ENCODE peak calls at places on chromosomes 1 and 21, in four cellular contexts. Y is Peyer's patch, T is thyroid gland, O is erythroblast. V is an unnamed sample.

GRCh38 chr1:92929461-92929860 is 31.8 kb downstream of the DIPK1A start:
- DNase-seq in O (no peak), T (no peak), Y (no peak), V (no peak)

GRCh38 chr1:59072017-59072947 is 224.6 kb upstream of the FGGY start:
- DNase-seq in T (no peak), Y (peak; percentile 78), O (no peak), V (no peak)

GRCh38 chr1:17004466-17005364 is 7.0 kb downstream of the ATP13A2 start:
- DNase-seq in T (no peak), O (no peak), Y (no peak), V (no peak)

GRCh38 chr1:20538227-20538626 is 14.1 kb upstream of the FAM43B start:
- DNase-seq in Y (no peak), T (no peak), O (no peak), V (no peak)

GRCh38 chr21:20737227-20737626 is 261.0 kb upstream of the NCAM2 start:
- DNase-seq in T (no peak), Y (no peak), O (no peak), V (no peak)

GRCh38 chr1:111399792-111400610 is 27.5 kb downstream of the OVGP1 start:
- DNase-seq in O (peak; percentile 29), T (peak; percentile 56), Y (peak; percentile 80), V (peak; percentile 13)

GRCh38 chr1:210024282-210024681 is 86.3 kb downstream of the SYT14 start:
- DNase-seq in Y (no peak), O (no peak), T (no peak), V (no peak)

GRCh38 chr21:44052071-44052829 is 40.1 kb downstream of the TRAPPC10 start:
- DNase-seq in O (no peak), T (peak; percentile 71), Y (no peak), V (no peak)

GRCh38 chr1:201740086-201740541 is 88.8 kb upstream of the IPO9 start:
- DNase-seq in O (no peak), T (no peak), Y (no peak), V (no peak)

GRCh38 chr1:95023399-95024050 is 49.2 kb downstream of the ALG14 start:
- DNase-seq in Y (no peak), T (no peak), O (no peak), V (no peak)

GRCh38 chr1:76746195-76746594 is 121.1 kb upstream of the ST6GALNAC5 start:
- DNase-seq in Y (no peak), O (no peak), T (no peak), V (no peak)

GRCh38 chr1:116546354-116546977 is 24.4 kb downstream of the CD58 start:
- DNase-seq in Y (no peak), O (no peak), T (no peak), V (no peak)

GRCh38 chr1:6491480-6491962 is at the start of gene PLEKHG5:
- DNase-seq in Y (no peak), T (no peak), O (no peak), V (no peak)
- TF ChIP-seq POLR2A in Y (no peak), T (no peak), O (no peak), V (no peak)

GRCh38 chr1:163321311-163322305 is at the start of gene NUF2:
- DNase-seq in Y (peak; percentile 98), T (peak; percentile 97), O (peak; percentile 99), V (peak; percentile 70)
- TF ChIP-seq POLR2A in Y (peak; percentile 16), T (no peak), O (peak; percentile 87), V (peak; percentile 87)

GRCh38 chr1:174159253-174160108 is at the start of gene RABGAP1L:
- DNase-seq in O (peak; percentile 97), Y (peak; percentile 97), T (peak; percentile 95), V (peak; percentile 74)
- TF ChIP-seq POLR2A in O (peak; percentile 85), Y (peak; percentile 94), T (peak; percentile 81), V (peak; percentile 78)

DNA sequence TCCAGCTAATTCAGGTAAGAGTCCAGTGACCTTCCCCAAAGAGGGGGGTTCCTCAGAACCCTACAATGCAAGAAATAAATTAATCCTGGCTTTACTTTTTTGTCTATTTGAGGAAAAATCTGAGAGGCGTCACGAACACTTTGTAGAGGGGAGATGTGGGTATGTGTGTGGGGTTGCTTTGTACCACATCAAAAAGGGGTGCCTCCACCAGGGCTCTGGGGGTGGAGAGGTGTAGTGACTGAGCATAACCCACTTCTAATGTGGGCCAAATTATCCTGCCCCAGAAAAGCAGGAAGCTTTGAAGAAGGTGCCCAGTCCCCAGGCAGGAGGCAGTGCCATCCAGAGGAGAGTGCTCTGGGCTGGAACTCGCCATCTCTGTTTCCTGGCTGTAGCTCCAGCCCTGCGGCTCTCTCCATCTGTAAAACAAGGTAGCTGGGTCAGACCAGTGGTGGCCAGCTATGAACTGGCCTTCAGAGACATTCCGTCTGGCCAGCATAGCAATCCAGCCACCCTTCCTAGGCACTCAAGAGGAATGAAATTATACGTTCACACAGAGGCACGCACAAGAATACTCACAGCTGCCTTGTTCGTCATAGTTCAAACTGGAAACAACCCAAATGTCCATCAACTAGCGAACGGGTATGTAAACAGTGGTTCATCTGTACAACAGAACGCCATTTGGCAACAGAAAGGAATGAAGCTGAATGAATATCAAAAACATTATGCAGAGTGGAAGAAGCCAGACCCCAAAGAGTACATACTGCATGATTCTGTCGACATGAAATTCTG is 45.4 kb upstream of the TNFRSF1B start:
- DNase-seq in T (no peak), O (no peak), Y (no peak), V (no peak)
- TF ChIP-seq POLR2A in T (no peak), O (no peak), Y (no peak), V (peak; percentile 46)

DNA sequence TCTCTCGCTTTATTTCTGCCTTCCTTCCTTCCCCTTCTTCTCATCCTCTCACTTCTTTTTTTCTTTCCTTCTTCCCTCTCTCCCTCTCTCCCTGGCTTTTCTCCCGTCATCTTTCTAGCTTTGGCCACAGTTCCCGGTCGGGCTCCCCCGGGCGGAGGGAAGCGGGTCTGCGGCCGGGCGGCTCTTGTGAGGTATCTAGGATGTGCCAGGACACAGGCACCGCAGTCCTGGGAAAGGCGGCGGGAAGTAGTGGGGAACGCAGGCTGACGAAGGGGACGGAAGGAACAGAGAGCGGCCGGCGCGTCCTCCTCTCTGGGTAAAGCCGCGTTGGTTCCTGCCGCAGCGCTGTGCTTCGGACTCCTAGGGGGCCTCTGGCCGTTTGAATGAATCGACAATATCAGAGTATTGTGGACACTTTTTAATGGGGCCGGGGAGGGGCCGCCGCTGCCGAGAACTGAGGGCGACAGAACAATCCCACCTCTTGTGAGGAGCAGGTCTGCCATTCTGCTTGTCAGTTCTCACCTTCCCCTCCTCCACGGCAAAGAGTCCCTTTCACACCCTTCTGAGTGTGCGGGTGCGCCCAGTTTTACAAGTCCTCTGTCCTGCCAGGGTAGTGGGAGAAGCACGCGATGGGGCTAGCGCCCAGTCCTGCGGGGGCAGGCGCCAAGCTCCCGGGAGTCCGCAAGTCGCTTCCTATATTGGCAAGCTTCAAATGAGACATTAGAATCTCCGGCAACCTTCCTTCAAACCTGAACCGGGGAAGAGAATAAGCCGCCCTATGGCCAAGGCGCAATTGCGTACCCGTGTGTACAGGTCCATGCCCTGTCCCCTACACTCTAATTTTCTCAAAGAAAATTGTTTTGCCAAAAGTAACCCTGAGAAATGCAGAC is 1.1 kb upstream of the LHX9 start:
- DNase-seq in Y (no peak), O (peak; percentile 24), T (peak; percentile 51), V (no peak)
- TF ChIP-seq POLR2A in Y (no peak), O (no peak), T (no peak), V (no peak)

GRCh38 chr1:89175601-89176256 is at the start of gene GBP7:
- DNase-seq in O (no peak), Y (no peak), T (no peak), V (no peak)
- TF ChIP-seq POLR2A in O (no peak), Y (no peak), T (no peak), V (no peak)

GRCh38 chr1:2049225-2049516 is 1.0 kb upstream of the PRKCZ start:
- DNase-seq in Y (no peak), O (no peak), T (no peak), V (no peak)

GRCh38 chr1:2045468-2046224 is 4.6 kb upstream of the PRKCZ start:
- DNase-seq in Y (no peak), O (no peak), T (no peak), V (no peak)

GRCh38 chr1:2046225-2046917 is 3.8 kb upstream of the PRKCZ start:
- DNase-seq in O (peak; percentile 33), Y (peak; percentile 90), T (peak; percentile 72), V (peak; percentile 61)

GRCh38 chr1:2047749-2048729 is 2.2 kb upstream of the PRKCZ start:
- DNase-seq in O (no peak), T (no peak), Y (peak; percentile 81), V (no peak)

GRCh38 chr1:2046953-2047748 is 3.1 kb upstream of the PRKCZ start:
- DNase-seq in T (no peak), O (no peak), Y (peak; percentile 85), V (no peak)
- TF ChIP-seq POLR2A in T (no peak), O (no peak), Y (peak; percentile 42), V (no peak)

DNA sequence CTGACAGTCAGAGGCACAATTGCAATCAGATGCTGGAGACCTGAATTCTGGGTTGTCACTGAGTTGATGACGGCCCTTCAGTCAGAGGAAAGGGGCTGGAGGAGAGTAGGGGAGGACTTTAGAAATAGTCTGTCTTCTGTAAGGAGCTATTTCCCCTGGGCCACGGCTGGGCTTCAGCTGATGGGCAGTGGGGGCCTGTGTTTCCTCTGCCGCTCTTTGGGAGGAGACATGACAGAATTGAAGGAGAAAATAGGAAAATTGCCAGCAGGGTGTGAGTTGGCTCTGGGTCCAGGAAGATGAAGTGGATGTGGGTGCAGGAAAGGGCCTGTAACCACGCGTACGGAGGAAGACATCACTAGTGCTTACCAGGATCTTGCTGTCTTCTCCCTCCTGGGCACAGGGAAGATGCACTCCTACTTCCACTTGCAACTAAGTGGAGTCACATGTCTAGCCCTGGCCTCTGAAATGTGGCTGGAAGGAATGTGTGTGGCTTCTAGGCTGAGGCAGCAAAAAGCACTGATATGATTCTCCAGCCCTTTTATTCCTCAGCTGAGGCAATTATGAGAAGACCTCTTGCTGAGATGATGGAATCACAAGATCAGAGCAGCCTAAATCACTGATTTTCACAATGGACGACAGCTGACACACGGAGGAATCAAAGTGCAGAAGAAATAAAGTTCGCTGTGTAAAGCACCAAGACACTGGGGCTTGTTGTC is 250.0 kb downstream of the GRIK3 start:
- DNase-seq in Y (no peak), O (no peak), T (no peak), V (no peak)
- TF ChIP-seq POLR2A in Y (no peak), O (no peak), T (no peak), V (no peak)

GRCh38 chr1:204116539-204116938 is 35.3 kb downstream of the ETNK2 start:
- DNase-seq in O (no peak), Y (no peak), T (no peak), V (no peak)

GRCh38 chr1:204113900-204114299 is 37.9 kb downstream of the ETNK2 start:
- DNase-seq in Y (no peak), O (no peak), T (no peak), V (no peak)

GRCh38 chr1:204112876-204113730 is 38.7 kb downstream of the ETNK2 start:
- DNase-seq in T (no peak), O (no peak), Y (no peak), V (no peak)

GRCh38 chr1:204115128-204115527 is 36.7 kb downstream of the ETNK2 start:
- DNase-seq in O (no peak), Y (no peak), T (no peak), V (no peak)

DNA sequence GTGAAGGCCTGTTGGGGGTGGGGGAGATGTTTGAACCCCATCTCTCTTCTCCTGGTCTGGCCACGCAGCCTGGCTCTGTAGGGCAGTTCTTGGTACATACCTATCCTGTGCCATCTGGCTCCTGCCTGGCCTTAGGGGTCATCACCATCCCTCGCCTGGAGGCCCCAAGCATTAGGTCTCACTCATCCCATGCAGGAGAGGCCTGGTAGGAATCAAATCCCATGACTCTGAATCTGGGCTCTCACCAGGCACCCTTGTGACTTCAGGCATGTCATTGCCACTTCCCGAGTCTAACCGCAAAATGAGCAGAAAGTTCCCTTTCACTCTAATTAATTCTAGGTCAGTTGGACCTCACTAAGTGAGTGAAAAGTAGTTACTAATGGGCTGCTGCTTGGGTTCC is 37.2 kb downstream of the ETNK2 start:
- DNase-seq in O (no peak), Y (no peak), T (no peak), V (no peak)
- TF ChIP-seq POLR2A in O (no peak), Y (no peak), T (no peak), V (no peak)